ENCODE peak calls at places on chromosomes 16 and 17, in ten cellular contexts. J is astrocyte of the spinal cord, V is fibroblast of pulmonary artery, P is heart right ventricle, W is SK-N-SH, U is choroid plexus epithelial cell, G is bronchial epithelial cell, K is transverse colon, L is A549, H is lower leg skin. F is an unnamed sample.

GRCh38 chr16:67658849-67659674 is 998 bp downstream of the ACD start:
- DNase-seq in J (no peak), V (no peak), P (no peak), W (no peak), U (no peak), G (no peak), K (no peak), L (no peak), H (no peak), F (no peak)

GRCh38 chr17:51423421-51424160 is 163.2 kb downstream of the UTP18 start:
- DNase-seq in J (no peak), V (no peak), P (no peak), W (no peak), U (no peak), G (peak), K (no peak), L (peak), H (no peak), F (no peak)

GRCh38 chr17:352421-353212 is at the start of gene RPH3AL:
- DNase-seq in J (peak), V (peak), P (peak), W (no peak), U (peak), G (peak), K (peak), L (peak), H (peak), F (peak)

GRCh38 chr17:69761767-69762321 is 313.2 kb upstream of the KCNJ16 start:
- DNase-seq in J (peak), V (peak), P (no peak), W (no peak), U (peak), G (peak), K (no peak), L (peak), H (peak), F (peak)

GRCh38 chr17:58360664-58361063 is 8.7 kb upstream of the SUPT4H1 start:
- DNase-seq in J (no peak), V (no peak), P (no peak), W (no peak), U (no peak), G (no peak), K (no peak), L (no peak), H (no peak), F (no peak)

GRCh38 chr17:17300624-17301568 is 2.3 kb upstream of the NT5M start:
- DNase-seq in J (peak), V (peak), P (peak), W (no peak), U (peak), G (peak), K (peak), L (peak), H (peak), F (peak)

GRCh38 chr16:67248401-67249177 is at the start of gene SLC9A5:
- DNase-seq in J (no peak), V (no peak), P (no peak), W (peak), U (no peak), G (no peak), K (no peak), L (no peak), H (no peak), F (peak)

GRCh38 chr17:80916246-80916645 is 75.4 kb upstream of the CHMP6 start:
- DNase-seq in J (no peak), V (no peak), P (no peak), W (no peak), U (no peak), G (no peak), K (no peak), L (no peak), H (no peak), F (no peak)

GRCh38 chr16:52618753-52619497 is 72.0 kb upstream of the TOX3 start:
- DNase-seq in J (no peak), V (no peak), P (no peak), W (no peak), U (no peak), G (peak), K (no peak), L (no peak), H (no peak), F (no peak)

GRCh38 chr17:50213026-50214015 is 11.9 kb upstream of the COL1A1 start:
- DNase-seq in J (no peak), V (no peak), P (no peak), W (peak), U (no peak), G (no peak), K (no peak), L (peak), H (no peak), F (no peak)

GRCh38 chr16:16828913-16829398 is 450.0 kb downstream of the NPIPA7 start:
- DNase-seq in J (no peak), V (no peak), P (no peak), W (no peak), U (no peak), G (no peak), K (no peak), L (peak), H (no peak), F (no peak)

GRCh38 chr17:81940538-81941483 is 3.7 kb upstream of the PYCR1 start:
- DNase-seq in J (no peak), V (no peak), P (no peak), W (no peak), U (no peak), G (no peak), K (no peak), L (no peak), H (no peak), F (no peak)
- H3K4me3 ChIP-seq in J (no peak), V (no peak), P (peak), W (no peak), U (no peak), G (no peak), K (no peak), L (no peak), H (no peak), F (no peak)

GRCh38 chr17:67801626-67802175 is 23.6 kb upstream of the BPTF start:
- DNase-seq in J (no peak), V (no peak), P (no peak), W (no peak), U (no peak), G (peak), K (no peak), L (peak), H (no peak), F (peak)
- TF ChIP-seq CTCF in J (no peak), V (peak), P (no peak), W (no peak), U (peak), G (no peak), K (no peak), L (no peak), H (no peak), F (peak)

GRCh38 chr17:73175962-73176565 is 11.3 kb downstream of the SSTR2 start:
- DNase-seq in J (no peak), V (no peak), P (no peak), W (no peak), U (no peak), G (no peak), K (no peak), L (no peak), H (no peak), F (no peak)
- H3K4me3 ChIP-seq in J (no peak), V (no peak), P (no peak), W (no peak), U (no peak), G (no peak), K (no peak), L (no peak), H (no peak), F (no peak)

GRCh38 chr16:72859581-72859980 is 188.3 kb downstream of the ZFHX3 start:
- DNase-seq in J (no peak), V (no peak), P (no peak), W (no peak), U (no peak), G (no peak), K (no peak), L (no peak), H (no peak), F (no peak)

GRCh38 chr16:72854537-72854936 is 193.4 kb downstream of the ZFHX3 start:
- DNase-seq in J (no peak), V (no peak), P (no peak), W (no peak), U (no peak), G (no peak), K (no peak), L (no peak), H (no peak), F (no peak)

GRCh38 chr16:72858611-72859493 is 189.1 kb downstream of the ZFHX3 start:
- DNase-seq in J (peak), V (peak), P (no peak), W (peak), U (peak), G (no peak), K (no peak), L (no peak), H (no peak), F (no peak)

GRCh38 chr16:72857841-72858594 is 189.9 kb downstream of the ZFHX3 start:
- DNase-seq in J (no peak), V (no peak), P (no peak), W (no peak), U (no peak), G (no peak), K (no peak), L (no peak), H (no peak), F (no peak)

DNA sequence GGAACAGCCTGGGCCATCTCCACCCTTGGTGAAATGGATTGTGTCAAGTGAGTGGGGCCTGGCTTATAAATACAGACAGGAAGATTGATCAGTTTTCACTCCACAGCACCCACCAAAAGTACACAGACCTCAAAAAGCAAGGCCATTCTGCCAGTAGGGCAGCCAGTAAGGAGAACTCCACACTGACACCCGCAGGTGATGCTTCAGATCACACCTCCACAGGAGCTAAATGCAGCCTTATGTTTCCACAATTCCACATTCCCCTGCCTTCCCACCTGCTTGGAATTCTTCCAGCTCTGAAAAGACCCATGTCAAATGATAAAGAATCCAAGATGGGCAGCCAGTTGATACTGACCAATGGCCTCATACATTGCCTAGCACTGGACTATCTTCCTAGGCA is 191.1 kb downstream of the ZFHX3 start:
- DNase-seq in J (no peak), V (peak), P (no peak), W (peak), U (peak), G (peak), K (no peak), L (peak), H (no peak), F (peak)
- TF ChIP-seq CTCF in J (peak), V (peak), P (no peak), W (peak), U (peak), G (peak), K (peak), L (peak), H (no peak), F (peak)

GRCh38 chr17:66537518-66537917 is 235.1 kb downstream of the PRKCA start:
- DNase-seq in J (no peak), V (no peak), P (no peak), W (no peak), U (no peak), G (no peak), K (no peak), L (no peak), H (no peak), F (no peak)
- H3K4me3 ChIP-seq in J (no peak), V (no peak), P (no peak), W (no peak), U (no peak), G (no peak), K (no peak), L (no peak), H (no peak), F (no peak)

F was measured in epithelial cell of esophagus.